ENCODE peak calls at places on chromosomes 1 and 21, in eight cellular contexts. J, R, P, B, U, Y, I and V are unnamed samples.

GRCh38 chr1:245067257-245067656 is 87.5 kb upstream of the KIF26B start:
- DNase-seq in J (no peak), R (no peak), P (no peak), B (no peak), U (no peak), Y (no peak), I (peak), V (no peak)

GRCh38 chr1:83545450-83545849 is 453.5 kb downstream of the TTLL7 start:
- DNase-seq in J (no peak), R (no peak), P (no peak), B (no peak), U (no peak), Y (peak), I (peak), V (no peak)

GRCh38 chr1:19858894-19859293 is 23.3 kb upstream of the OTUD3 start:
- DNase-seq in J (no peak), R (no peak), P (no peak), B (no peak), U (no peak), Y (no peak), I (no peak), V (no peak)

GRCh38 chr21:36773111-36773510 is 74.2 kb downstream of the SIM2 start:
- DNase-seq in J (peak), R (no peak), P (peak), B (peak), U (peak), Y (peak), I (peak), V (no peak)

GRCh38 chr1:53332188-53332564 is 4.3 kb upstream of the LRP8 start:
- DNase-seq in J (no peak), R (no peak), P (no peak), B (no peak), U (no peak), Y (no peak), I (no peak), V (no peak)

GRCh38 chr1:226351709-226352108 is 42.7 kb upstream of the LIN9 start:
- DNase-seq in J (no peak), R (no peak), P (no peak), B (no peak), U (no peak), Y (no peak), I (no peak), V (no peak)

GRCh38 chr1:55827350-55827749 is 612.2 kb upstream of the USP24 start:
- DNase-seq in J (no peak), R (no peak), P (peak), B (no peak), U (peak), Y (peak), I (peak), V (no peak)

GRCh38 chr1:229213797-229214196 is 57.1 kb upstream of the RAB4A start:
- DNase-seq in J (no peak), R (no peak), P (no peak), B (no peak), U (no peak), Y (no peak), I (no peak), V (no peak)

GRCh38 chr1:26907071-26907922 is 6.5 kb downstream of the NR0B2 start:
- DNase-seq in J (no peak), R (no peak), P (peak), B (peak), U (no peak), Y (peak), I (peak), V (no peak)

GRCh38 chr1:237235080-237235479 is 193.1 kb downstream of the RYR2 start:
- DNase-seq in J (no peak), R (no peak), P (no peak), B (no peak), U (no peak), Y (no peak), I (no peak), V (no peak)

GRCh38 chr1:113887776-113888175 is 395 bp upstream of the BCL2L15 start:
- DNase-seq in J (no peak), R (no peak), P (no peak), B (peak), U (no peak), Y (no peak), I (no peak), V (no peak)

GRCh38 chr1:37519613-37520012 is 5.0 kb upstream of the MEAF6 start:
- DNase-seq in J (no peak), R (no peak), P (no peak), B (no peak), U (no peak), Y (no peak), I (no peak), V (no peak)

GRCh38 chr21:36709030-36709867 is 10.3 kb downstream of the SIM2 start:
- DNase-seq in J (no peak), R (no peak), P (no peak), B (no peak), U (no peak), Y (no peak), I (no peak), V (no peak)

GRCh38 chr21:26844258-26845065 is 747 bp downstream of the ADAMTS1 start:
- DNase-seq in J (peak), R (peak), P (peak), B (peak), U (no peak), Y (peak), I (peak), V (no peak)

GRCh38 chr1:216812966-216813365 is 89.7 kb upstream of the ESRRG start:
- DNase-seq in J (no peak), R (no peak), P (peak), B (no peak), U (no peak), Y (peak), I (peak), V (no peak)

GRCh38 chr1:84037758-84038611 is 39.1 kb upstream of the TTLL7 start:
- DNase-seq in J (no peak), R (no peak), P (peak), B (no peak), U (no peak), Y (peak), I (no peak), V (no peak)

GRCh38 chr1:44628962-44629756 is 45.1 kb downstream of the TMEM53 start:
- DNase-seq in J (no peak), R (no peak), P (peak), B (no peak), U (no peak), Y (peak), I (peak), V (no peak)

GRCh38 chr1:224106568-224107281 is 7.2 kb upstream of the FBXO28 start:
- DNase-seq in J (no peak), R (no peak), P (peak), B (peak), U (no peak), Y (peak), I (peak), V (no peak)

GRCh38 chr1:77970192-77970591 is 8.7 kb downstream of the FUBP1 start:
- DNase-seq in J (no peak), R (no peak), P (no peak), B (no peak), U (no peak), Y (no peak), I (no peak), V (no peak)

GRCh38 chr1:30714536-30715090 is 8.8 kb downstream of the MATN1 start:
- DNase-seq in J (no peak), R (no peak), P (peak), B (no peak), U (no peak), Y (peak), I (no peak), V (no peak)

GRCh38 chr1:119340861-119341261 is 27.7 kb upstream of the HAO2 start:
- DNase-seq in J (no peak), R (no peak), P (no peak), B (no peak), U (no peak), Y (no peak), I (no peak), V (no peak)

GRCh38 chr1:182348916-182349747 is 42.5 kb downstream of the GLUL start:
- DNase-seq in J (peak), R (no peak), P (no peak), B (no peak), U (no peak), Y (no peak), I (no peak), V (no peak)

GRCh38 chr21:45064091-45064490 is 10.3 kb upstream of the ADARB1 start:
- DNase-seq in J (no peak), R (no peak), P (no peak), B (no peak), U (no peak), Y (no peak), I (no peak), V (no peak)

GRCh38 chr1:210400043-210400840 is 71.5 kb downstream of the HHAT start:
- DNase-seq in J (peak), R (peak), P (peak), B (peak), U (peak), Y (peak), I (peak), V (no peak)

GRCh38 chr21:45487891-45488600 is 54.2 kb downstream of the SLC19A1 start:
- DNase-seq in J (no peak), R (no peak), P (no peak), B (no peak), U (no peak), Y (no peak), I (peak), V (no peak)

GRCh38 chr1:145993618-145994390 is 2.6 kb downstream of the TXNIP start:
- DNase-seq in J (no peak), R (no peak), P (no peak), B (no peak), U (no peak), Y (no peak), I (no peak), V (no peak)
- TF ChIP-seq CTCF in J (no peak), R (no peak), P (no peak), B (no peak), U (no peak), Y (no peak), I (no peak), V (no peak)

GRCh38 chr1:5416518-5416917 is 575.7 kb downstream of the NPHP4 start:
- DNase-seq in J (no peak), R (no peak), P (no peak), B (no peak), U (no peak), Y (no peak), I (no peak), V (no peak)

GRCh38 chr1:5419501-5419900 is 572.7 kb downstream of the NPHP4 start:
- DNase-seq in J (no peak), R (no peak), P (no peak), B (no peak), U (no peak), Y (no peak), I (no peak), V (no peak)

GRCh38 chr1:5410652-5411051 is 581.6 kb downstream of the NPHP4 start:
- DNase-seq in J (no peak), R (no peak), P (no peak), B (peak), U (no peak), Y (no peak), I (no peak), V (no peak)

DNA sequence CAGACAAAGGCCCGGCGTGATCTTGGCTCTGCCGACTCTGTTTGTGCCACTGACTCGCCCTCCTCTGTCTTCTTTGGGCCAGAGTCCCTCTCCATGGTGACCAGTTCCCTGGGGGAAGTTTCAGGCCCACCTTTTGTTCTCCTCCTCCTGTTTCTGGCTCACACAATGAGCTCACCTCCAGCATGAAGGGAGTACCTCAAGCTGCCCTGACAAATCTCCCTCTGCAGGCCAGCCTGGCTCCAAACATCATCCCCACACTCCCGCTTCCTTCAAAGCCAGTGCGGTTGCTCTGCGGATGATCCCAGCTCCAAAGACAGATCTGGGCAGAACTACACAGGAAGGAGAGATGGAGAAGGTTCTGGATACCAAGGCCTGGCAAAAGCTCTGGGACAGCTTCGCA is 576.6 kb downstream of the NPHP4 start:
- DNase-seq in J (no peak), R (no peak), P (no peak), B (no peak), U (no peak), Y (no peak), I (no peak), V (no peak)
- TF ChIP-seq CTCF in J (no peak), R (peak), P (no peak), B (no peak), U (no peak), Y (no peak), I (no peak), V (no peak)

DNA sequence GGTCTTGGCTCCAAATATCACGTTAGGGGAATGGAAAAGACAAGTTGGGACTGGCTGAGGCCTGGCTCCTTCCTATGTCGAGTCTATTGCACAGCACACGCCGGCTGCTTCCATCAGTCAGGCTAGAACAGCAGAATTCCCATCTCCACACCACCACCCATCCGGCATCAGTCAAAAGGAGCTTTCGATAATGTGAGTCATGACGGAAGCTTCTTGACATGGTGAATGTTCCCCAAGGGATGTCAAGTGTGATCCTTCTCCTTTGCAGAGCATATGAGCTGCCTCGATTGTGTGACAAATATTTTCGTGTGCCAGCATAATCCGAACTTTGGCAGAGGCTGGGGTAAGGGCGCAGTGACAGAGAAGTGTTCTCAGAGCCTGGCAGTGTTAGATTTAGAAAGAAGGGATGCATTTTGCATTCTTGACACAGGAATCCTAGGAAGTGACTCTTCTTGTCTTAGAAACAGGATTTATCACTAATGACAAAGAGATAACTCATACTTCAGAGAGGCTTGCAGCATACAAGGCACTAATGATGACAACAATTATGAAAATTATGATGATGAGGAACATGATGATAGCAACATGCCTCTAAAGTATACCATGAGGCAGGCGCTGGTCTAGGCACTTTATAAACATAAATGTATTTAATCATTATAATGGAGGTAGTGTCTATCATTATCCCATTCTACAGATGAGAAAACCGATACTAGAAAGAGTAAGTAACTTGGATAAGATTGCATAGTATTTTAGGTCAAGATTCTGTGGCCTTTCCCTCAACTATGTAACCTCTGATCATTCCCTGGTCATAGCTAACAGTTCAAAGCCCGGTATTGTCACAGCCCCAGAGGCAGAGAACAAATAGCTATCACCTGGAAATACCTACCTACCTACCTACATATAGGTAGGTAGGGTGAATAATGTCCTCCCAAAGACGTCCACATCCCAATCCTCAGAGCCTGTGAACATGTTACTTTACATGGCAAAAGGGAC is 135.0 kb downstream of the KCNJ6 start:
- DNase-seq in J (no peak), R (no peak), P (peak), B (peak), U (no peak), Y (peak), I (no peak), V (no peak)
- TF ChIP-seq CTCF in J (no peak), R (no peak), P (no peak), B (no peak), U (no peak), Y (no peak), I (no peak), V (no peak)

DNA sequence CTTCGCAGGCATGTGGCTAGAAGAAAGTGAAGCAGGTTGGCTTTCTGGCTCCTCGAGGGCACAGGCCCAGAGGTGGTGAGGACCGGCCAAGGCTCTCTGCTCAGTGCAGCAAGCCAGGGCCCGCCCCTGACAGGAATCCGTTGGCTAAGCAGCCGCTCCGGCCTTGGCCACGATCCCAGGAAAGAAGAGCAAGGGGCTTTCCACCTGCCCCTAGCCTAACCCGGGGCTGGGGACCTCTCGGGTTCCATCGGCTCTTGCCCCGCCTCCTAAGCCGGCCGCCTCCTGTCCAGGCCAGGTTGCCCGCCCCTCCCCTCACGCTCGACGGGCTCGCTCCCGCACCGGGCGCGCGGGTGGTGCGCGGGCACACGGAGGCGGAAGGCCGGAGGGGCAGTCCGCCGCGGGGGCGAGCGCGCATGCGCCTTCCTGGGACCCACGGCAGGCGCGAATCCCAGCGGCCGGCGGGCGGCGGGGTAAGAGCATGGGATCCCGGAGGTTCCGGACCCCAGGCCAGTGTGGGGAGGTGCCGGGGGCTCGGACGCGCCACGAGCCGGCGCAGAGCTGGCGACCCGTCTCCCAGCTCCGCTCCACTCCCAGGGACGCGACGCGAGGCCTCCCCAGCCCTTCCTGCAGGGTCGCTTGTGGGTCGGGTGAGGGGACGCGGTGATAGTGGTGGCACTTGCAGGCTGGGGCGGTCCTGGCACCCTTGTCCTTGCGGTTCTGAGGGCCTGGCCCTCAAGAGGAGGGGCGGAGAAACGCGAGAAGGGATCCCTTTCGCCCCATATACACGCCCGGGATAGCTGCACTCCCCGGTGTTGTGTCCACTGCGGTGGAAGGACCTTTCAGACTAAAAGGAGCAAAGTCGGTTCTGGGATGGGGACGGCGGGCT is at the start of gene ALG6:
- DNase-seq in J (peak), R (peak), P (peak), B (peak), U (peak), Y (peak), I (peak), V (peak)
- TF ChIP-seq CTCF in J (peak), R (peak), P (no peak), B (no peak), U (peak), Y (no peak), I (no peak), V (no peak)

GRCh38 chr21:29080454-29080930 is 7.0 kb upstream of the CCT8 start:
- DNase-seq in J (no peak), R (no peak), P (no peak), B (no peak), U (no peak), Y (no peak), I (peak), V (no peak)
- TF ChIP-seq CTCF in J (no peak), R (no peak), P (no peak), B (no peak), U (no peak), Y (no peak), I (no peak), V (no peak)

DNA sequence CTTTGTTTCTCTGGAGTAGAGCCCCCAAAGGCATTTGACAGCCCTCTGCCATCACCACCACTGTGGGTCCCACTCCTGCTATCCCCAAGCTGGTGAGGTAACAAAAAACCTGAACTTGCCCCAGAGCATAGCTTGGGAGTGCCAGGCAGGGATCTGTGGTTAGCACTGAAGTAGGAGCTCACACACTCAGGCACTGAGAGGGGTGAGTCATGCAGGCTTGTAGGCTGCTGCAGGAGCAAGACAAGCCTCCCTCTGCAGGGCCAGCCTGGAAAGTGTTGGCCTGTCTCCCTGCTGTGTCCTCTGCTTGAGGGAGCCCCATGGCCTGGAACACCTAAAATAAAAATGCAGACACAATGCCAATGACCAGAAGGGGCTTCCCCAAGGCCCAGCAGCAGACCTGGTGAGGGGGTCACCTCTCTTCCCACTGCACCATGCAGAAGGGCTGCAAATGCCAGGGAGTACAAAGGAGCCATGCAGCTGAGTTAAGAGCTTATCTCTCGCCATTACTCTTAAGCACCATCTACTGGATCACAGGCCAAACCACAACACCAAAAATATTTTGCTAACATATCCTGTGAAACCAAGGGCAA is 108.9 kb upstream of the POGK start:
- DNase-seq in J (no peak), R (no peak), P (peak), B (no peak), U (no peak), Y (peak), I (peak), V (no peak)
- TF ChIP-seq CTCF in J (no peak), R (no peak), P (peak), B (no peak), U (no peak), Y (no peak), I (no peak), V (no peak)

GRCh38 chr1:23178414-23178813 is 9.8 kb upstream of the LUZP1 start:
- DNase-seq in J (no peak), R (no peak), P (no peak), B (no peak), U (no peak), Y (no peak), I (no peak), V (no peak)

GRCh38 chr1:23174383-23175110 is 5.9 kb upstream of the LUZP1 start:
- DNase-seq in J (no peak), R (no peak), P (no peak), B (no peak), U (no peak), Y (no peak), I (no peak), V (no peak)

GRCh38 chr1:23177031-23177430 is 8.4 kb upstream of the LUZP1 start:
- DNase-seq in J (no peak), R (no peak), P (no peak), B (no peak), U (no peak), Y (no peak), I (no peak), V (no peak)

GRCh38 chr1:23177438-23178380 is 9.1 kb upstream of the LUZP1 start:
- DNase-seq in J (peak), R (peak), P (peak), B (peak), U (no peak), Y (peak), I (peak), V (no peak)

GRCh38 chr1:23178931-23179330 is 10.3 kb upstream of the LUZP1 start:
- DNase-seq in J (no peak), R (no peak), P (no peak), B (no peak), U (no peak), Y (peak), I (peak), V (no peak)
- TF ChIP-seq CTCF in J (no peak), R (peak), P (peak), B (no peak), U (peak), Y (peak), I (peak), V (no peak)

GRCh38 chr1:200131551-200132125 is 104.1 kb downstream of the NR5A2 start:
- DNase-seq in J (no peak), R (no peak), P (peak), B (no peak), U (no peak), Y (peak), I (peak), V (no peak)
- TF ChIP-seq CTCF in J (no peak), R (no peak), P (no peak), B (no peak), U (no peak), Y (no peak), I (peak), V (no peak)